ENCODE peak calls at places on chromosomes 7 and 10, in nine cellular contexts. S is adrenal gland, Y is endodermal cell, U is B cell, B is AG04450, P is gastrocnemius medialis, K is RWPE2, I is CD14-positive monocyte, O is neural crest cell. A is an unnamed sample.

GRCh38 chr10:29163746-29164145 is 125.1 kb upstream of the LYZL1 start:
- DNase-seq in S (no peak), Y (no peak), U (no peak), B (peak; percentile 10), P (no peak), K (no peak), I (no peak), O (no peak), A (no peak)

GRCh38 chr10:7872041-7872442 is 53.7 kb downstream of the TAF3 start:
- DNase-seq in S (no peak), Y (no peak), U (peak; percentile 33), B (no peak), P (no peak), K (no peak), I (no peak), O (no peak), A (no peak)

GRCh38 chr7:159039716-159040115 is 105.0 kb downstream of the VIPR2 start:
- DNase-seq in S (no peak), Y (no peak), U (no peak), B (no peak), P (no peak), K (no peak), I (no peak), O (no peak), A (no peak)

GRCh38 chr7:28686418-28686800 is 271.7 kb downstream of the TRIL start:
- DNase-seq in S (no peak), Y (peak; percentile 77), U (peak; percentile 14), B (peak; percentile 38), P (no peak), K (no peak), I (no peak), O (peak; percentile 29), A (no peak)

GRCh38 chr7:84455788-84456187 is 261.2 kb upstream of the SEMA3A start:
- DNase-seq in S (no peak), Y (no peak), U (no peak), B (no peak), P (no peak), K (no peak), I (no peak), O (no peak), A (no peak)

GRCh38 chr10:109358325-109358724 is 565.0 kb downstream of the XPNPEP1 start:
- DNase-seq in S (no peak), Y (no peak), U (no peak), B (no peak), P (no peak), K (no peak), I (no peak), O (no peak), A (no peak)

GRCh38 chr10:73205121-73205520 is 37.2 kb downstream of the FAM149B1 start:
- DNase-seq in S (no peak), Y (no peak), U (no peak), B (no peak), P (no peak), K (no peak), I (no peak), O (no peak), A (no peak)

GRCh38 chr7:117807688-117808087 is 65.6 kb downstream of the CTTNBP2 start:
- DNase-seq in S (no peak), Y (no peak), U (no peak), B (no peak), P (no peak), K (no peak), I (no peak), O (no peak), A (no peak)

GRCh38 chr10:125231116-125231812 is 70.9 kb upstream of the CTBP2 start:
- DNase-seq in S (peak; percentile 34), Y (peak; percentile 69), U (no peak), B (peak; percentile 93), P (peak; percentile 16), K (peak; percentile 92), I (no peak), O (no peak), A (no peak)

GRCh38 chr7:82389847-82390246 is 53.7 kb downstream of the CACNA2D1 start:
- DNase-seq in S (no peak), Y (no peak), U (no peak), B (no peak), P (no peak), K (no peak), I (no peak), O (no peak), A (no peak)

DNA sequence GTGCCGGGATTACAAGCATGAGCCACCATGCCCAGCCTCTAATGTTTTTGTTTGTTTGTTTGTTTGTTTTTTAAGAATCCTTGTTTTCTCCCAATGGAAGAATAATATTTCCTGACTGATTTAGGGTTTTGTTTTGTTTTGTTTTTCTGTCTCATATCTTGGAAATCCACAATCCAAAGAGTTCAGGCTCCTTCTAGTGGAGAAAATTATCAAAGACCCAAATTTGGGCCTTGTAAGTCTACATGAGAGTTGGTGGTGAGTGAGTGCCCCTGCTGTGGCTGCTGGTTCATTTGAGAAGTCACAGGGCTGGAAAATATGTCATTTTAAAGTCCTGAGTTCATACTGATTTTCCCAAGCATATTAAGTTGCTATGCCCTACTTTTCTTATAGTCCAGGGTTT is 33.5 kb upstream of the KLHL7 start:
- DNase-seq in S (no peak), Y (no peak), U (no peak), B (no peak), P (no peak), K (no peak), I (no peak), O (no peak), A (no peak)
- TF ChIP-seq CTCF in S (no peak), Y (peak; percentile 41), U (no peak), B (peak; percentile 46), P (no peak), K (peak; percentile 30), I (no peak), O (no peak), A (peak; percentile 25)

DNA sequence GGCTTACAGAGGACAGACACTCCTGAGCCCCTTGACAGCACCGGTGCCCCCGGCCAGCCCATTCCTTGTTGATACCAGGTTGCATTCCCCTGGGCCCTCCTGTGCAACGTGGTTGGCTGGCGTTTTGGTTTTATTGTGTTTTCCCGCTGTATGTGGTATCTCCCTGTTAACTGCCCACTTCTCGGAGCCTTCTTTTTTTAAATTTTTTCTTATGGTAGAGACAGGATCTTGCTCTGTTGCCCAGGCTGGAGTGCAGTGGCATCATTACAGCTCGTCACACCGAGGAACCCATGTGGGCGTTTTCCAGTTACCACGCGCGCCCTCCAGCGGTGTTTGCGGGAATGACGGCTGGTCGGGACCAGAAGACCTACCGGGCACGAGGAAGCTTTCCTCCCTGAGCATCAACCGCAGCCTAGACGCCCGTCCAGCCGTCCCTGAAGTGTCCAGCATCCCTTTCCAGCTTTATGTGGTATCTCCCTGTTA is 16.9 kb upstream of the ZFAND2A start:
- DNase-seq in S (peak; percentile 65), Y (peak; percentile 94), U (peak; percentile 78), B (no peak), P (no peak), K (no peak), I (peak; percentile 66), O (peak; percentile 79), A (peak; percentile 74)
- TF ChIP-seq CTCF in S (peak; percentile 48), Y (peak; percentile 76), U (peak; percentile 60), B (peak; percentile 54), P (no peak), K (no peak), I (no peak), O (peak; percentile 68), A (peak; percentile 61)

GRCh38 chr7:193538-194256 is 1.3 kb downstream of the FAM20C start:
- DNase-seq in S (no peak), Y (peak; percentile 71), U (no peak), B (no peak), P (no peak), K (no peak), I (no peak), O (no peak), A (no peak)

GRCh38 chr7:194996-195829 is 2.8 kb downstream of the FAM20C start:
- DNase-seq in S (no peak), Y (no peak), U (no peak), B (no peak), P (no peak), K (no peak), I (no peak), O (no peak), A (no peak)

GRCh38 chr7:192701-193536 is 548 bp downstream of the FAM20C start:
- DNase-seq in S (no peak), Y (peak; percentile 60), U (peak; percentile 9), B (no peak), P (no peak), K (no peak), I (no peak), O (no peak), A (no peak)

GRCh38 chr7:195830-196128 is 3.4 kb downstream of the FAM20C start:
- DNase-seq in S (no peak), Y (no peak), U (no peak), B (no peak), P (no peak), K (no peak), I (no peak), O (no peak), A (no peak)

DNA sequence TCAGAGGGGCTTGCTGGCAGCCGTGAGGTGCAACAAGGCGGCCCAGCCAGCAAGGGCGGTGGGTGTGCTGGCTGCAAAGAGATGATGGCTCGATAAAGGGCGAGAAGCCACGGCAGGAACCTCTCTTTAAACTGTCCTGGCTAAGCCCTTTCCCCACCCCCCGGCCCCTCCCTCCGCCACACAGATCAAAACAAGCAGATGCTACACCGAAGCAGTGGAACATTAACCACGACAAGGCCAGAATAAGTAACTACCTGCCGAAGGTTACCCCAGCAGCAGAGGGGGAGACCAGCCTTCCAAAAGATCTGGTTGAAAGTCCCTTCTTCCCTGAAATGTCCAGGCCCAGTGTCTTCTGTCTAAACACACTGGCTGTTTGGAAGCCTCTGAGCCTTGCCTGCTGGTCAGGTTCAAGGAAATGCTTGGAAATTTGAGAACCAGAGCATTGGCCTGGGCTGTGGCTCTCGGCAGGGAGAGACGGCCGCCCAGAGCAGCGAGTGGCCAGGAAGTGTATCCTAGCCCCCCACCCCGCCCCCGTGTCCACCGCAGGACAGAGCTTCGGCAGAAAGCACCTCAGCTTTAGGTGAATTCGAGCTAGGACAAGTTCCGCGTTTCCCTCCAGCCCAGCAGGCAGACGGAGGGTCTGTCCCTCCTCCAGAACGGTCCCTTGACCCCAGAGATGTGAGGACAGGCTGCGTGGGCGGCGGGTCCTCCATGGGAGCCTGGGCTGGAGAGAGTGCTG is 2.1 kb downstream of the FAM20C start:
- DNase-seq in S (no peak), Y (peak; percentile 70), U (no peak), B (no peak), P (peak; percentile 38), K (no peak), I (no peak), O (no peak), A (no peak)
- TF ChIP-seq CTCF in S (no peak), Y (no peak), U (no peak), B (no peak), P (no peak), K (no peak), I (no peak), O (no peak), A (no peak)

DNA sequence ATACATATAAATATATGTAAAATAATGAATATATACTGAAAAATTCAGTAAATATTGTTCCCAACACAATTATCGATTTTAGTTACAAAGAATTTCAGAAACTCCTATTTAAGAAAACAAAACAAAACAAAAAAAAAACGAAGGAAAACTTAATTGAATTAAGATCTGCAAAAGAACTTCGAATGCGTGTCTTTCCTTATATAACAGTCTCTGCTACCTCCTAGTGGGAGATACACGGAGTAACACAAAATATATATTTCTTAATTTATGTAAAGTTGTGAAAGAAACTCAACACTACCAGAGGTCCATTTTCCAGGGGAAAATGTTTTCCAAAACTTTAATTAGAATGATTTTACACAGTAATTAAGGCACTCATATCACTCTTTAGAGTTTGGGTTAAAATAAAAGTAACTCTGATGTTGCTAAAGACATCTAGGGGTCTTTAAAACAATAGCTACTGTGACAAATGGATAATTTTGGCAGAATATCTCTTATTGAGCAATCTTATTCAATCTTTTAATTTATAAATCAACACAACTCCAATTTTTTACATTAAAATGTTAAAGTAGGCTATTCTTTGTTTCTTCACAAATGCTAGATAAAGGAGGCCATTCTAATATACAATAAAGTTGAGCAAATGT is 41.6 kb downstream of the NEBL start:
- DNase-seq in S (no peak), Y (no peak), U (no peak), B (peak; percentile 1), P (no peak), K (no peak), I (no peak), O (no peak), A (no peak)
- TF ChIP-seq CTCF in S (peak; percentile 21), Y (peak; percentile 73), U (no peak), B (peak; percentile 53), P (no peak), K (peak; percentile 77), I (peak; percentile 41), O (peak; percentile 72), A (peak; percentile 45)

A was measured in DND-41.